ENCODE peak calls at places on chromosomes 11 and 22, in five cellular contexts. A, D, S, N and B are unnamed samples.

GRCh38 chr11:61281581-61282250 is 13.4 kb downstream of the VWCE start:
- DNase-seq in S (peak), D (peak), A (peak), N (no peak), B (peak)

GRCh38 chr22:34570408-34570807 is 495.6 kb upstream of the ISX start:
- DNase-seq in A (no peak), D (no peak), N (no peak), S (no peak), B (no peak)

GRCh38 chr11:120547871-120548681 is 36.5 kb downstream of the GRIK4 start:
- DNase-seq in N (peak), S (peak), A (peak), D (peak), B (peak)

GRCh38 chr11:10480026-10480425 is 25.0 kb downstream of the AMPD3 start:
- DNase-seq in S (no peak), D (no peak), A (no peak), N (no peak), B (no peak)

GRCh38 chr11:59875856-59876519 is 2.6 kb upstream of the OOSP3 start:
- DNase-seq in D (no peak), N (no peak), S (no peak), A (no peak), B (no peak)

GRCh38 chr22:32482708-32483107 is 8.1 kb downstream of the FBXO7 start:
- DNase-seq in S (no peak), N (no peak), D (no peak), A (no peak), B (no peak)

GRCh38 chr11:114912826-114913225 is 234.5 kb downstream of the NXPE2 start:
- DNase-seq in D (no peak), S (no peak), N (no peak), A (no peak), B (no peak)

GRCh38 chr11:121122328-121122727 is 21.3 kb downstream of the TECTA start:
- DNase-seq in N (no peak), D (no peak), A (no peak), S (no peak), B (no peak)

GRCh38 chr22:45516923-45517675 is 14.4 kb downstream of the FBLN1 start:
- DNase-seq in S (no peak), A (no peak), D (peak), N (no peak), B (no peak)

GRCh38 chr11:33869511-33870422 is 22.1 kb downstream of the LMO2 start:
- DNase-seq in A (peak), N (peak), S (peak), D (peak), B (peak)

GRCh38 chr11:122796128-122796717 is 42.1 kb upstream of the CRTAM start:
- DNase-seq in D (peak), S (peak), A (peak), N (no peak), B (peak)

GRCh38 chr11:118045191-118045590 is 31.7 kb upstream of the TMPRSS4 start:
- DNase-seq in D (no peak), S (no peak), N (no peak), A (no peak), B (no peak)

GRCh38 chr22:25987948-25988347 is 181.3 kb upstream of the SEZ6L start:
- DNase-seq in D (peak), N (no peak), A (peak), S (no peak), B (no peak)

GRCh38 chr11:96607890-96608558 is 218.2 kb downstream of the JRKL start:
- DNase-seq in D (no peak), N (no peak), A (peak), S (no peak), B (no peak)

GRCh38 chr11:57294225-57295131 is 30.3 kb downstream of the TNKS1BP1 start:
- DNase-seq in N (no peak), A (peak), D (peak), S (no peak), B (no peak)

GRCh38 chr11:14202263-14203173 is 156.5 kb downstream of the RRAS2 start:
- DNase-seq in S (no peak), D (no peak), N (no peak), A (no peak), B (no peak)